ENCODE peak calls at places on chromosomes 16 and 17, in five cellular contexts. I is dorsolateral prefrontal cortex, Z is fibroblast of the aortic adventitia, N is BJ, U is adrenal gland. T is an unnamed sample.

GRCh38 chr17:34397265-34397664 is 34.2 kb upstream of the CCL1 start:
- DNase-seq in I (no peak), Z (no peak), N (no peak), U (no peak), T (no peak)

GRCh38 chr16:64730261-64730660 is 391.6 kb downstream of the CDH11 start:
- DNase-seq in I (no peak), Z (no peak), N (no peak), U (no peak), T (no peak)

GRCh38 chr17:74904687-74905409 is 11.4 kb upstream of the FADS6 start:
- DNase-seq in I (no peak), Z (no peak), N (no peak), U (no peak), T (no peak)

GRCh38 chr16:1300664-1301476 is 8.6 kb upstream of the UBE2I start:
- DNase-seq in I (peak), Z (peak), N (no peak), U (peak), T (no peak)

GRCh38 chr17:58402047-58402446 is 15.3 kb downstream of the RNF43 start:
- DNase-seq in I (no peak), Z (peak), N (no peak), U (no peak), T (no peak)

GRCh38 chr17:81345211-81346089 is 49.8 kb upstream of the BAHCC1 start:
- DNase-seq in I (peak), Z (peak), N (no peak), U (peak), T (peak)

GRCh38 chr17:15321556-15322250 is 19.7 kb downstream of the TEKT3 start:
- DNase-seq in I (no peak), Z (peak), N (no peak), U (no peak), T (peak)

GRCh38 chr17:32722733-32723132 is 154.2 kb downstream of the MYO1D start:
- DNase-seq in I (no peak), Z (no peak), N (no peak), U (no peak), T (no peak)

GRCh38 chr16:80273635-80274538 is 266.9 kb upstream of the DYNLRB2 start:
- DNase-seq in I (no peak), Z (peak), N (peak), U (no peak), T (no peak)

GRCh38 chr16:29821663-29822115 is 1.4 kb downstream of the MVP start:
- DNase-seq in I (no peak), Z (peak), N (peak), U (peak), T (no peak)
- H3K4me3 ChIP-seq in I (peak), Z (peak), N (peak), U (peak), T (peak)

GRCh38 chr16:74652249-74652648 is 14.4 kb downstream of the RFWD3 start:
- DNase-seq in I (no peak), Z (no peak), N (no peak), U (no peak), T (no peak)

GRCh38 chr16:74654536-74654935 is 12.1 kb downstream of the RFWD3 start:
- DNase-seq in I (no peak), Z (no peak), N (no peak), U (no peak), T (no peak)

GRCh38 chr16:74651841-74652240 is 14.8 kb downstream of the RFWD3 start:
- DNase-seq in I (no peak), Z (no peak), N (no peak), U (no peak), T (no peak)

GRCh38 chr16:74650966-74651567 is 15.6 kb downstream of the RFWD3 start:
- DNase-seq in I (no peak), Z (peak), N (no peak), U (no peak), T (no peak)
- TF ChIP-seq CTCF in I (peak), Z (peak), N (peak), U (peak), T (peak)

DNA sequence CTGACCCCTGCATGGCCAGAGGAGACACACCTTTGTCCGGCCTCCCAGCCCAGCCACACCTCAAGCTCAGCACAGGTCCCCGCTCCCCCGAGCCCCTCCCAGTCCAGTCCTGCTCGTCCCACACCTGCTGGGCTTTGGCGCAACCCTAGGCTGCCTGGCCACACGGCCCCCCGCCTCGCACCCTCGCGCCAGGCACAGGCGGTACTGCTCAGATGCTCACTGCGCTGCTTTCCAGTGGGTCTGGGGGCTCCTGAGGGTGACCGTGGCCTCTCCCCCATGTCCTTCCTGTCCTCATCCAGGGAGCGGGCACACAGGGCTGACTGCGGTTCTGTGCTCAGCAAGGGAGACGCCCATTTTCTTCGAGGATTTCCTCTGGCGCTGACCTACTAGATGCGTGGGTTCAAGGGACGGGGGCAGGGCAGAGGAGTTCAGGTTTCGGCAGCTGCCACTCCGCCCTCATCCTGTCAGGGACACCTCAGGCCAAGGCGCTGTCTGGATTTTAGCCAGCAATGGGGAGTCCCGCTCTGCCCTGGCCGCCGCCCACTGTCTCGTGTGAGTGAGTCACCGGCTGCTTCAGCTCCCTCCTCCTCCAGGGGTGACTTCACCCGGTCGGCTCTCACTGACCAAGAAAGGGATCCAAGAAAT is 118.0 kb upstream of the ZNF469 start:
- DNase-seq in I (peak), Z (peak), N (peak), U (peak), T (no peak)
- H3K4me3 ChIP-seq in I (no peak), Z (no peak), N (no peak), U (no peak), T (no peak)

GRCh38 chr17:42312035-42312284 is 23.7 kb downstream of the STAT5A start:
- DNase-seq in I (no peak), Z (no peak), N (no peak), U (peak), T (no peak)

GRCh38 chr17:42313773-42314566 is 25.7 kb downstream of the STAT5A start:
- DNase-seq in I (no peak), Z (no peak), N (no peak), U (peak), T (no peak)

GRCh38 chr17:42311240-42312034 is 23.1 kb downstream of the STAT5A start:
- DNase-seq in I (peak), Z (peak), N (no peak), U (peak), T (peak)

GRCh38 chr17:42313389-42313772 is 25.1 kb downstream of the STAT5A start:
- DNase-seq in I (no peak), Z (no peak), N (no peak), U (no peak), T (no peak)

GRCh38 chr17:42312285-42313130 is 24.2 kb downstream of the STAT5A start:
- DNase-seq in I (peak), Z (peak), N (no peak), U (peak), T (peak)
- TF ChIP-seq CTCF in I (peak), Z (peak), N (peak), U (peak), T (peak)

GRCh38 chr16:50152386-50152806 is 710 bp upstream of the TENT4B start:
- DNase-seq in I (peak), Z (peak), N (no peak), U (peak), T (no peak)

GRCh38 chr16:50154369-50154947 is 1.4 kb downstream of the TENT4B start:
- DNase-seq in I (no peak), Z (no peak), N (no peak), U (no peak), T (no peak)

GRCh38 chr16:50152807-50153647 is at the start of gene TENT4B:
- DNase-seq in I (peak), Z (peak), N (no peak), U (peak), T (peak)

GRCh38 chr16:50151744-50152143 is 1.4 kb upstream of the TENT4B start:
- DNase-seq in I (no peak), Z (no peak), N (no peak), U (no peak), T (no peak)

DNA sequence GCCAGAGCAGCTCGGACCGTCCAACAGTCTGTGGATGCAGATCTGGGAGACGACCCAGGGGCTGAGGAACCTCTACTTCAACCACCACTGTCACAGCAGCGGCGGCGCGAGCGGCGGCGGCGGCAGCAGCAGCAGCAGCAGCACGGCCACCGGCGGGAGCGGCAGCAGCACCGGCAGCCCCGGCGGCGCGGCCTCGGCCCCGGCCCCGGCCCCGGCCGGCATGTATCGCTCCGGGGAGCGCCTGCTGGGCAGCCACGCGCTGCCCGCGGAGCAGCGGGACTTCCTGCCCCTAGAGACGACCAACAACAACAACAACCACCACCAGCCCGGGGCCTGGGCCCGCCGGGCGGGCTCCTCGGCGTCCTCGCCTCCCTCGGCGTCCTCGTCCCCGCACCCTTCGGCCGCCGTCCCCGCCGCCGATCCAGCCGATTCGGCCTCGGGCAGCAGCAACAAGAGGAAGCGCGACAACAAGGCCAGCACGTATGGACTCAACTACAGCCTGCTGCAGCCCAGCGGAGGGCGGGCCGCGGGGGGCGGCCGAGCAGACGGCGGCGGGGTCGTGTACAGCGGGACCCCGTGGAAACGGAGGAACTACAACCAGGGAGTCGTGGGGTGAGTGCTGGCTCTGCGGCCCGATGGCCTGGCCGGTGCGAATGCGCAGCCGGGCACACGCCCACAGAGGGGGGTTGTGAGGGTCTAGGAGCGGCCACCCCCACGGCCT is 702 bp downstream of the TENT4B start:
- DNase-seq in I (peak), Z (no peak), N (no peak), U (peak), T (no peak)
- H3K4me3 ChIP-seq in I (peak), Z (peak), N (peak), U (peak), T (peak)

GRCh38 chr16:31477220-31478216 is 5.4 kb upstream of the SLC5A2 start:
- DNase-seq in I (no peak), Z (no peak), N (no peak), U (peak), T (no peak)
- TF ChIP-seq CTCF in I (no peak), Z (no peak), N (no peak), U (peak), T (no peak)

T was measured in HFF-Myc.